ENCODE peak calls at places on chromosomes 2 and 18, in seven cellular contexts. S, Q, O, L, K, C and H are unnamed samples.

GRCh38 chr2:3517948-3518495 is 1.3 kb downstream of the ADI1 start:
- DNase-seq in S (no peak), Q (no peak), O (no peak), L (no peak), K (no peak), C (no peak), H (no peak)

GRCh38 chr2:134070281-134070731 is 183.6 kb upstream of the MGAT5 start:
- DNase-seq in S (no peak), Q (no peak), O (no peak), L (no peak), K (no peak), C (peak), H (no peak)

GRCh38 chr2:148244593-148245292 is 223.9 kb downstream of the MBD5 start:
- DNase-seq in S (no peak), Q (no peak), O (no peak), L (no peak), K (peak), C (peak), H (no peak)

GRCh38 chr18:31970617-31971016 is 27.7 kb upstream of the TRAPPC8 start:
- DNase-seq in S (no peak), Q (no peak), O (no peak), L (no peak), K (no peak), C (no peak), H (no peak)

GRCh38 chr18:35818353-35818667 is 154.2 kb upstream of the RMP24 start:
- DNase-seq in S (no peak), Q (no peak), O (no peak), L (no peak), K (no peak), C (no peak), H (no peak)

GRCh38 chr2:96923810-96924774 is 54.2 kb upstream of the SEMA4C start:
- DNase-seq in S (no peak), Q (no peak), O (no peak), L (no peak), K (no peak), C (no peak), H (no peak)

GRCh38 chr2:112996635-112997034 is 8.6 kb upstream of the IL36A start:
- DNase-seq in S (no peak), Q (no peak), O (no peak), L (no peak), K (no peak), C (no peak), H (no peak)

GRCh38 chr2:138244400-138245001 is 257.1 kb upstream of the SPOPL start:
- DNase-seq in S (peak), Q (no peak), O (no peak), L (no peak), K (peak), C (no peak), H (no peak)

GRCh38 chr18:56322403-56322802 is 316.0 kb downstream of the TXNL1 start:
- DNase-seq in S (no peak), Q (no peak), O (no peak), L (peak), K (no peak), C (no peak), H (no peak)

GRCh38 chr2:152390837-152391236 is 55.9 kb downstream of the FMNL2 start:
- DNase-seq in S (no peak), Q (no peak), O (no peak), L (no peak), K (no peak), C (no peak), H (no peak)

GRCh38 chr2:58483307-58483706 is 242.2 kb upstream of the FANCL start:
- DNase-seq in S (no peak), Q (no peak), O (no peak), L (no peak), K (no peak), C (no peak), H (no peak)

GRCh38 chr2:39160982-39161381 is 40.1 kb upstream of the SOS1 start:
- DNase-seq in S (no peak), Q (no peak), O (no peak), L (no peak), K (no peak), C (peak), H (no peak)

GRCh38 chr18:79941473-79942119 is 9.9 kb downstream of the SLC66A2 start:
- DNase-seq in S (peak), Q (no peak), O (no peak), L (no peak), K (no peak), C (no peak), H (no peak)

GRCh38 chr2:38187416-38188127 is 111.6 kb upstream of the CYP1B1 start:
- DNase-seq in S (peak), Q (no peak), O (peak), L (no peak), K (peak), C (peak), H (no peak)

GRCh38 chr18:26133652-26134051 is at the start of gene PSMA8:
- DNase-seq in S (no peak), Q (no peak), O (no peak), L (no peak), K (no peak), C (no peak), H (peak)

GRCh38 chr2:65453916-65454315 is 21.5 kb upstream of the SPRED2 start:
- DNase-seq in S (no peak), Q (no peak), O (no peak), L (no peak), K (no peak), C (peak), H (no peak)

GRCh38 chr2:156057647-156058046 is 274.9 kb downstream of the NR4A2 start:
- DNase-seq in S (no peak), Q (no peak), O (no peak), L (no peak), K (no peak), C (no peak), H (no peak)

GRCh38 chr2:67037655-67038054 is 359.5 kb upstream of the ETAA1 start:
- DNase-seq in S (no peak), Q (no peak), O (peak), L (no peak), K (no peak), C (no peak), H (no peak)

GRCh38 chr2:132441051-132441450 is 24.4 kb downstream of the GPR39 start:
- DNase-seq in S (no peak), Q (no peak), O (no peak), L (no peak), K (no peak), C (no peak), H (no peak)

GRCh38 chr2:8676191-8676914 is 5.5 kb upstream of the ID2 start:
- DNase-seq in S (peak), Q (no peak), O (peak), L (no peak), K (peak), C (peak), H (peak)

GRCh38 chr2:197209742-197210408 is 100.7 kb downstream of the ANKRD44 start:
- DNase-seq in S (no peak), Q (no peak), O (no peak), L (no peak), K (no peak), C (peak), H (no peak)

GRCh38 chr2:217799553-217800432 is 203.0 kb downstream of the TNS1 start:
- DNase-seq in S (peak), Q (no peak), O (peak), L (no peak), K (no peak), C (no peak), H (no peak)

GRCh38 chr2:239960929-239961661 is 64.0 kb downstream of the NDUFA10 start:
- DNase-seq in S (no peak), Q (no peak), O (no peak), L (no peak), K (no peak), C (no peak), H (no peak)

GRCh38 chr2:119772767-119773166 is 13.0 kb downstream of the PTPN4 start:
- DNase-seq in S (no peak), Q (no peak), O (no peak), L (no peak), K (no peak), C (no peak), H (no peak)

GRCh38 chr2:28068098-28068497 is 177.6 kb downstream of the BABAM2 start:
- DNase-seq in S (no peak), Q (no peak), O (no peak), L (no peak), K (no peak), C (no peak), H (no peak)

GRCh38 chr2:85702172-85702571 is 8.0 kb downstream of the GNLY start:
- DNase-seq in S (no peak), Q (no peak), O (no peak), L (no peak), K (peak), C (peak), H (no peak)

GRCh38 chr2:209593930-209594329 is 170.1 kb downstream of the MAP2 start:
- DNase-seq in S (no peak), Q (no peak), O (no peak), L (no peak), K (no peak), C (no peak), H (no peak)

GRCh38 chr18:42414756-42415454 is 459.9 kb downstream of the PIK3C3 start:
- DNase-seq in S (no peak), Q (no peak), O (no peak), L (no peak), K (peak), C (peak), H (no peak)

DNA sequence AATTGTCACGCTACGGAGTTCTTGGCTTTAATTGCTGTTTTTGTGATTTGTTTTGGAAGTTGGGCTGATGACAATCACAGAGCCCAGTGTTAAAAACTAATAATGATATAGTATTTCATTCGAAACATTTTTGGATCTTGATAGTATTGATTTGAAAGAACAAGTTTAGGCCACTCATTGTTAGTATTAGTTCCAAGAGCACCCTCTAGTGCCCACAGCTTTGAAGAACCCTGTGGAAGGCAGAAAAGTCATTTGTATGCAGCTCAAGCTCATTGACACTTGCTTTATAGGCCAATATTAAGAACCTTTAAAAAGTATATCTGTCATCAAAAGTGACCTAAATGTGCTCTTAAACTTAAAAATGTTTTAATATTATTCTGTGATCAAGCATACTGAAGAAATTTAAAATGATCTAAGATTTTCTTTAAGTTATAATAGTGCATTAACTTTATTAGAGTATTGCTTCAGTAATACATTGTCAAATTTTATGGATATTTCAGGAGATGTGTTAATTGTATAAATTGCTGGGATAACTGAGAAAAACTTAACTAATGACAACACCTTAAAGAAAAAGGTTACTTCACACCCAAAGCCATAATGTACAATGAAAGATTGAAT is 191.0 kb downstream of the GRB14 start:
- DNase-seq in S (no peak), Q (peak), O (peak), L (peak), K (peak), C (peak), H (peak)
- TF ChIP-seq CTCF in S (peak), Q (peak), O (peak), L (peak), K (peak), C (peak), H (no peak)

GRCh38 chr2:108719149-108720044 is at the start of gene RANBP2:
- DNase-seq in S (peak), Q (peak), O (peak), L (peak), K (peak), C (peak), H (peak)
- TF ChIP-seq CTCF in S (no peak), Q (no peak), O (no peak), L (no peak), K (no peak), C (no peak), H (no peak)

DNA sequence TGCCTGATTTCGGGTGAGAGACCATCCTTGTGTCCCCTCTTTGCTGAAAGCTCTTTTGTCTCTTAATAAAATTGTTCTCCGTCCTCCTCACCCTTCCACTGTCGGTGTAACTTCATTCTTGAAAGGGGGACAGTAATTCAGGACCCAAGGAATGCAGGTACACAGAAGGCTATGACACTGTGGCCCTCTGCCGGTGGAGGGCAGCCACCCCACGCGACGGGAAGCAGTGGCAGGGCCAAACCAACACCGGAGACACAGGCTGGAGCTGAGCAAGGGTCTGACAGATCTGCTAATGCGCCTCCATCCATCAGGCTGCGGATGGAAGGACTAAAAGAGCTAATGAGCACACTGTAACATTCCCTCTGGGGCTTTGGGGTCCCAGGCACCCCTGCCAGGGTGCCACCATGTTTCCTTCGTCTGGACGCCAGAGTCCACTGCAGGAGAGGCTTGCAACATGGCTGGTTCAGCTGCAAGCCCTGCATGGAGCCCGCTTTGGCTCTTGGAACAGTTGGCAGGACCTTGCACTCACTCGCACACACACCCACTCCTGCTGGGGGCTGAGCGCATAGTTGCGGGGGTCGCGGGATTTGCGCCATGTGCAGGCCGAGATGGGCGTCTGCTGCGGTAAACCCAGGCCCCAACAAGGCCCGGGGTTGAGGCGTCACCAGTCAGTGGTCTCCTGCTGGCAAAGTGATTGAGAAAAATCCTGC is 544.1 kb upstream of the CDH7 start:
- DNase-seq in S (no peak), Q (no peak), O (no peak), L (no peak), K (no peak), C (no peak), H (peak)
- TF ChIP-seq CTCF in S (no peak), Q (no peak), O (no peak), L (peak), K (no peak), C (no peak), H (no peak)

GRCh38 chr2:36544638-36545338 is 53.2 kb downstream of the FEZ2 start:
- DNase-seq in S (no peak), Q (no peak), O (no peak), L (no peak), K (no peak), C (no peak), H (no peak)
- TF ChIP-seq CTCF in S (peak), Q (peak), O (no peak), L (peak), K (peak), C (peak), H (peak)